ENCODE peak calls at places on chromosomes 4 and X, in ten cellular contexts. S is AG08396; M is left ventricle myocardium inferior; T is stimulated activated CD4-positive, alpha-beta T cell treated with anti-CD3 and anti-CD28 coated beads, Interleukin-15, amount 100 ng/mL, for 24 hours; F is posterior cingulate gyrus; E is sigmoid colon; K is AML-193; P is HS-5; O is PC-9; H is ACHN. Y is an unnamed sample.

GRCh38 chr4:109611045-109611616 is 51.1 kb downstream of the MCUB start:
- DNase-seq in K (peak), H (no peak), M (no peak), S (peak), T (no peak), O (no peak), P (no peak), E (no peak), F (no peak), Y (no peak)

GRCh38 chr4:64409300-64409699 is at the start of gene TECRL:
- DNase-seq in S (no peak), M (no peak), K (no peak), T (no peak), F (no peak), O (no peak), H (no peak), E (no peak), P (no peak), Y (no peak)

GRCh38 chr4:158771776-158772175 is 3.0 kb downstream of the FNIP2 start:
- DNase-seq in T (no peak), S (no peak), F (no peak), M (no peak), P (no peak), O (no peak), H (no peak), K (no peak), E (no peak), Y (no peak)

GRCh38 chrX:46838974-46839480 is 2.2 kb downstream of the RP2 start:
- DNase-seq in T (no peak), O (no peak), E (no peak), P (no peak), H (peak), M (no peak), K (no peak), F (no peak), S (no peak), Y (no peak)

GRCh38 chrX:153903991-153904957 is at the start of gene AVPR2:
- DNase-seq in O (no peak), H (no peak), P (no peak), F (no peak), E (no peak), K (no peak), T (peak), M (peak), S (no peak), Y (no peak)

GRCh38 chr4:158863296-158863695 is 94.5 kb downstream of the FNIP2 start:
- DNase-seq in T (no peak), K (no peak), H (no peak), O (no peak), M (no peak), E (no peak), F (no peak), S (no peak), P (no peak), Y (no peak)

GRCh38 chr4:23614284-23614892 is 275.5 kb downstream of the PPARGC1A start:
- DNase-seq in M (no peak), T (no peak), P (no peak), O (no peak), K (peak), E (no peak), H (peak), S (no peak), F (no peak), Y (peak)

GRCh38 chrX:50813843-50814661 is at the start of gene SHROOM4:
- DNase-seq in T (peak), O (no peak), M (peak), P (peak), E (peak), K (no peak), H (peak), S (peak), F (peak), Y (no peak)

GRCh38 chr4:170014359-170015008 is 11.7 kb downstream of the MFAP3L start:
- DNase-seq in H (no peak), O (no peak), E (no peak), S (no peak), P (no peak), K (no peak), F (no peak), T (no peak), M (no peak), Y (no peak)

GRCh38 chr4:42953316-42953715 is 60.8 kb downstream of the GRXCR1 start:
- DNase-seq in O (no peak), F (no peak), H (no peak), P (no peak), S (no peak), M (no peak), K (no peak), T (no peak), E (no peak), Y (no peak)

GRCh38 chr4:47270226-47270888 is 193.1 kb downstream of the COMMD8 start:
- DNase-seq in M (no peak), F (no peak), P (no peak), S (no peak), E (no peak), H (no peak), T (no peak), K (no peak), O (no peak), Y (no peak)

GRCh38 chr4:138113819-138114415 is 128.2 kb downstream of the SLC7A11 start:
- DNase-seq in E (no peak), O (no peak), P (peak), H (no peak), M (no peak), K (no peak), F (no peak), T (no peak), S (peak), Y (no peak)

GRCh38 chrX:137567474-137568232 is 1.7 kb downstream of the ZIC3 start:
- DNase-seq in K (no peak), S (no peak), T (no peak), O (no peak), F (no peak), E (no peak), H (no peak), M (no peak), P (no peak), Y (no peak)

GRCh38 chr4:1885414-1885813 is 14.2 kb downstream of the NSD2 start:
- DNase-seq in T (no peak), M (no peak), E (no peak), H (no peak), O (no peak), S (no peak), P (no peak), K (no peak), F (no peak), Y (no peak)

GRCh38 chrX:138754861-138755260 is 43.3 kb upstream of the FGF13 start:
- DNase-seq in K (no peak), H (no peak), S (no peak), T (no peak), M (no peak), F (no peak), O (no peak), P (no peak), E (no peak), Y (no peak)

GRCh38 chr4:9984621-9985020 is 36.7 kb downstream of the SLC2A9 start:
- DNase-seq in H (no peak), K (no peak), F (no peak), O (no peak), T (no peak), E (no peak), P (no peak), M (no peak), S (no peak), Y (no peak)

GRCh38 chr4:3040447-3041191 is 33.7 kb downstream of the HTT-AS start:
- DNase-seq in S (no peak), P (no peak), H (no peak), O (no peak), K (no peak), M (no peak), F (no peak), E (no peak), T (no peak), Y (no peak)

GRCh38 chr4:186942745-186943606 is 219.3 kb upstream of the FAT1 start:
- DNase-seq in O (no peak), P (no peak), M (no peak), S (peak), H (peak), K (no peak), T (no peak), E (peak), F (no peak), Y (no peak)

GRCh38 chr4:172124656-172125308 is 311.6 kb downstream of the GALNTL6 start:
- DNase-seq in M (no peak), H (no peak), F (no peak), E (no peak), P (no peak), O (no peak), S (no peak), T (no peak), K (no peak), Y (no peak)

GRCh38 chr4:3079694-3080123 is 5.2 kb downstream of the HTT start:
- DNase-seq in F (no peak), O (no peak), S (no peak), P (no peak), E (no peak), H (no peak), K (no peak), T (no peak), M (no peak), Y (no peak)

GRCh38 chrX:68432648-68433047 is 647 bp downstream of the OPHN1 start:
- DNase-seq in P (no peak), M (no peak), H (peak), S (no peak), K (no peak), T (no peak), O (no peak), F (no peak), E (no peak), Y (peak)

GRCh38 chr4:169557061-169557636 is 55.2 kb downstream of the NEK1 start:
- DNase-seq in F (no peak), T (no peak), O (peak), K (no peak), M (no peak), H (peak), S (no peak), E (no peak), P (peak), Y (no peak)

GRCh38 chrX:104330966-104331365 is 76.2 kb upstream of the ESX1 start:
- DNase-seq in P (peak), E (no peak), H (peak), S (peak), F (no peak), O (peak), M (no peak), T (no peak), K (no peak), Y (no peak)

GRCh38 chr4:159071178-159071968 is 31.5 kb upstream of the RAPGEF2 start:
- DNase-seq in M (no peak), F (no peak), H (peak), S (peak), O (peak), E (no peak), K (no peak), P (no peak), T (no peak), Y (no peak)

GRCh38 chr4:112266823-112267222 is 18.9 kb downstream of the TIFA start:
- DNase-seq in E (no peak), M (no peak), T (no peak), F (no peak), H (peak), P (no peak), O (no peak), K (peak), S (no peak), Y (peak)

GRCh38 chrX:261167-261857 is 19.9 kb upstream of the PLCXD1 start:
- DNase-seq in M (no peak), H (no peak), T (no peak), S (no peak), K (no peak), E (peak), O (peak), F (no peak), P (no peak), Y (peak)

GRCh38 chr4:27684501-27685077 is 823.9 kb downstream of the STIM2 start:
- DNase-seq in S (peak), P (no peak), E (peak), F (peak), K (peak), H (peak), T (peak), O (no peak), M (peak), Y (peak)

GRCh38 chr4:116108606-116109005 is 976.8 kb downstream of the TRAM1L1 start:
- DNase-seq in H (no peak), O (no peak), S (no peak), M (no peak), P (no peak), E (no peak), K (no peak), T (no peak), F (no peak), Y (no peak)

GRCh38 chr4:7793186-7793585 is 146.5 kb downstream of the AFAP1 start:
- DNase-seq in K (no peak), P (no peak), F (no peak), M (no peak), T (no peak), E (no peak), H (no peak), S (no peak), O (no peak), Y (no peak)

GRCh38 chrX:8743126-8743732 is 11.3 kb upstream of the ANOS1 start:
- DNase-seq in M (no peak), T (peak), P (no peak), H (peak), O (peak), E (no peak), S (peak), F (no peak), K (peak), Y (peak)

Y was measured in K562.